ENCODE peak calls at places on chromosome 19, in eight cellular contexts. R, P, Y, S, M, E, O and I are unnamed samples. For H3K4me1, the result is how much of the 10 kb centered on the place peaks cover.

GRCh38 chr19:53877361-53877766 is 4.6 kb upstream of the PRKCG start:
- DNase-seq in R (no peak), P (no peak), Y (no peak), O (no peak), M (no peak), S (no peak), E (no peak), I (no peak)

GRCh38 chr19:485583-486236 is 10.6 kb upstream of the MADCAM1 start:
- DNase-seq in S (peak), M (no peak), R (no peak), O (no peak), E (peak), Y (no peak), P (no peak), I (peak)

GRCh38 chr19:31141301-31141700 is 207.9 kb downstream of the TSHZ3 start:
- DNase-seq in P (no peak), E (no peak), O (no peak), Y (no peak), M (no peak), S (no peak), R (no peak), I (no peak)

GRCh38 chr19:43313711-43314495 is 39.6 kb upstream of the CD177 start:
- DNase-seq in Y (no peak), E (no peak), P (no peak), M (no peak), O (peak), R (no peak), S (no peak), I (no peak)

GRCh38 chr19:29806098-29806866 is 5.5 kb upstream of the CCNE1 start:
- DNase-seq in M (no peak), Y (no peak), P (peak), E (peak), R (no peak), O (no peak), S (peak), I (no peak)

GRCh38 chr19:55541091-55541490 is 4.2 kb upstream of the SBK2 start:
- DNase-seq in E (no peak), P (no peak), M (no peak), R (no peak), O (no peak), S (no peak), Y (no peak), I (no peak)

GRCh38 chr19:11152318-11153062 is 3.1 kb downstream of the SPC24 start:
- DNase-seq in R (no peak), S (no peak), M (no peak), P (no peak), Y (peak), E (no peak), O (peak), I (peak)

GRCh38 chr19:50552540-50552939 is 15.7 kb downstream of the LRRC4B start:
- DNase-seq in P (no peak), E (no peak), M (no peak), S (no peak), O (no peak), R (no peak), Y (no peak), I (no peak)

GRCh38 chr19:44747739-44748425 is 626 bp upstream of the BCL3 start:
- DNase-seq in S (peak), R (peak), Y (peak), P (peak), M (no peak), O (no peak), E (peak), I (no peak)

GRCh38 chr19:29662604-29663404 is 2.5 kb upstream of the PLEKHF1 start:
- DNase-seq in Y (peak), M (no peak), E (no peak), S (no peak), O (no peak), R (no peak), P (peak), I (peak)

DNA sequence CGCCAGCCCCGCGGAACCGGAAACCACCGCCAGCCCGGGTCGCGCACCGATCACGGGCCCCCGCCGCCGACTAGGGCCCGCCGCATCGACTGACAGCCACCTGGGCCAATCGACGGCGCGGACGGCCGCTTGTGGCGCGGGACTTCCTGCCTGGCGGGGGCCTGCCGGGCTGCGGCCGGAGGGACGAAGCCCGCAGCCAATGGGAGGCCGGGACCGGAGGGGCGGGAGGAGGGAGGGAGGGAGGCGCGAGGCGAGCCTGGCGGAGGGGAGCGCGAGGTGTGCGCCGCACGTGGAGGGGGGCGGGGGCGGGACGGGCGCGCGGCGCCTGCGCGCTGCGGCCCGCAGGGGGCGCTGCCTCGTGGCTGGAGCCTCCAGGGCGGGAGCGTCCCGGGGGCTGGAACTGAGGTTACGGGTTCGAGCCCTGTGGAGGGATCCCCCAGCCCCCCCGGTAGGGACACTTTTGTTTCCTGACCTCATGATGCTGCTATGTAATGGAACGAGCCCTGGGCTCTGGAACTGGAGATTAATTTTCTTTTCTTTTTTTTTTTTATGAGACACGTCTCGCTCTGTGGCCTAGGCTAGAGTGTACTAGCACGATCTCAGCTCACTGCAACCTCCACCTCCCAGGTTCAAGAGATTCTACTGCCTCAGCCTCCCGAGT is at the start of gene MLLT1:
- DNase-seq in S (peak), O (peak), E (peak), P (peak), R (peak), M (peak), Y (peak), I (peak)
- TF ChIP-seq POLR2AphosphoS5 in S (no peak), O (peak), E (no peak), P (peak), R (no peak), M (peak), Y (peak), I (no peak)

DNA sequence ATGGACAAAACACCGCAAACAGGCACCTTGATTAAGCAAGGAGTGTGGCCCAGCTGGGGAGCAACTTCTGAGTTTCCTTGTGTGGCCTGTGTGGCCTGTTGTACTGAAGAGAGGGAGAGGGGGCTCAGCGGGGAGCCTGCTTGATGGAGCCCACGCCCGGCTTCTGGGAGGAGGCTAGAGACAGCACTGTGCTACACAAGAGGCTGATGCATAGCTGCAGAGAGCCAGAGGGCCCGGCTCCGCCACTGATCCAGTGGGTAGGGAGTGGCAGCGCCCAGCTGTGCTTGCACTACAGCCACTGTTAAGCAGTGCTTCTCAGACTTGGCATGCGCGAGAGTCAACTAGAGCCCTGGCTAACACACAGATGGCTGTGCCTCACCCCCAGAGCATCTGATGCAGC is 19.0 kb downstream of the LYL1 start:
- DNase-seq in Y (no peak), R (no peak), P (no peak), S (no peak), E (no peak), O (no peak), M (no peak), I (no peak)
- H3K4me3 ChIP-seq in Y (no peak), R (no peak), P (no peak), S (no peak), E (no peak), O (no peak), M (no peak), I (no peak)

DNA sequence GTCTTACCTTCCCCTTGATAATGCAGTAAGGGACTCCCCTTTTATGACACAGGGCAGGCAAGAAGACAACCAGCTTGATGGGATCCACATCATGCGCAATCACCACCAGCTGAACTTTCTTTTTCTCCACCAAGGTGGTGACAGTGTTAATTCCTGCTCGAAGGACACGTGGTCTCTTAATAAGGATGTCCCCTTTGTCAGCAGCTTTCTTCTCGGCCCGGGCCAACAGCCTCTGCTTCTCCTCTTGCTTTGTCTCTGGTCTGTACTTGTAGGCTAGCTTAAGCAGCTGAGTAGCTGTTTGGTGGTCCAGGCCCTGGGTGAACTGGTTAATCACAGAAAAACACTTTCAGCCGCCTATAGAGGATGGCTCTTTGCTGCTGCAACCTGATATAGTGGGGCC is 8.0 kb downstream of the ZNF431 start:
- DNase-seq in Y (no peak), P (no peak), E (no peak), M (no peak), S (no peak), O (peak), R (no peak), I (no peak)
- H3K4me1 ChIP-seq in Y (under half), P (under half), E (under half), M (under half), S (under half), O (under half), R (under half), I (under half)

GRCh38 chr19:49491030-49491803 is 3.8 kb downstream of the RPL13A start:
- DNase-seq in S (no peak), E (no peak), M (no peak), P (no peak), Y (no peak), O (no peak), R (no peak), I (no peak)
- TF ChIP-seq POLR2AphosphoS5 in S (no peak), E (no peak), M (no peak), P (no peak), Y (no peak), O (no peak), R (no peak), I (no peak)